ENCODE peak calls at places on chromosomes 2 and 18, in five cellular contexts. P is left lobe of liver; V is GM20000; R is stimulated activated CD4-positive, alpha-beta T cell treated with anti-CD3 and anti-CD28 coated beads, TNF-alpha, amount 100 ng/mL, for 24 hours; G is HTR-8/SVneo. X is an unnamed sample.

GRCh38 chr18:24027156-24027555 is 12.6 kb downstream of the TTC39C start:
- DNase-seq in P (no peak), V (no peak), R (no peak), G (no peak), X (no peak)

GRCh38 chr2:143398701-143399260 is 269.6 kb downstream of the ARHGAP15 start:
- DNase-seq in P (no peak), V (no peak), R (no peak), G (no peak), X (no peak)

GRCh38 chr2:29526587-29527586 is 394.5 kb downstream of the ALK start:
- DNase-seq in P (peak; percentile 71), V (no peak), R (no peak), G (no peak), X (no peak)

GRCh38 chr2:127857494-127857818 is 499 bp downstream of the POLR2D start:
- DNase-seq in P (no peak), V (peak; percentile 45), R (no peak), G (no peak), X (no peak)

GRCh38 chr2:172299741-172300140 is 127.6 kb upstream of the ITGA6 start:
- DNase-seq in P (no peak), V (no peak), R (no peak), G (no peak), X (no peak)

GRCh38 chr2:131045286-131045924 is 47.9 kb downstream of the FAM168B start:
- DNase-seq in P (no peak), V (no peak), R (no peak), G (no peak), X (no peak)

GRCh38 chr2:124369181-124369580 is 344.1 kb downstream of the CNTNAP5 start:
- DNase-seq in P (no peak), V (no peak), R (no peak), G (no peak), X (no peak)

GRCh38 chr2:150472122-150472899 is 15.2 kb downstream of the RND3 start:
- DNase-seq in P (no peak), V (no peak), R (no peak), G (no peak), X (no peak)

GRCh38 chr18:7467708-7468466 is 99.2 kb upstream of the PTPRM start:
- DNase-seq in P (no peak), V (no peak), R (no peak), G (peak; percentile 57), X (no peak)

GRCh38 chr2:152062130-152063091 is 36.4 kb downstream of the CACNB4 start:
- DNase-seq in P (no peak), V (peak; percentile 36), R (no peak), G (peak; percentile 42), X (no peak)

GRCh38 chr18:56107821-56108485 is 520.0 kb upstream of the TCF4 start:
- DNase-seq in P (no peak), V (no peak), R (no peak), G (no peak), X (no peak)

GRCh38 chr2:44632931-44633689 is 271.4 kb downstream of the CAMKMT start:
- DNase-seq in P (no peak), V (no peak), R (no peak), G (no peak), X (no peak)

GRCh38 chr2:12487253-12488004 is 229.3 kb upstream of the TRIB2 start:
- DNase-seq in P (no peak), V (no peak), R (no peak), G (no peak), X (no peak)

GRCh38 chr18:48073231-48073930 is 142.9 kb upstream of the SMAD2 start:
- DNase-seq in P (no peak), V (no peak), R (no peak), G (no peak), X (no peak)

GRCh38 chr18:45658756-45659155 is 43.5 kb downstream of the SLC14A2 start:
- DNase-seq in P (no peak), V (no peak), R (no peak), G (no peak), X (no peak)

GRCh38 chr2:234446404-234447076 is 50.3 kb downstream of the ARL4C start:
- DNase-seq in P (peak; percentile 57), V (peak; percentile 58), R (peak; percentile 41), G (no peak), X (peak; percentile 52)

GRCh38 chr2:97992836-97993825 is 2.6 kb downstream of the TMEM131 start:
- DNase-seq in P (no peak), V (no peak), R (no peak), G (no peak), X (no peak)

GRCh38 chr2:21928292-21928691 is 804.5 kb downstream of the TDRD15 start:
- DNase-seq in P (no peak), V (no peak), R (no peak), G (no peak), X (no peak)

GRCh38 chr2:95348609-95349567 is 51.7 kb downstream of the KCNIP3 start:
- DNase-seq in P (peak; percentile 31), V (no peak), R (no peak), G (no peak), X (no peak)

GRCh38 chr2:237234268-237234667 is 148.6 kb downstream of the COPS8 start:
- DNase-seq in P (no peak), V (no peak), R (no peak), G (no peak), X (no peak)

GRCh38 chr2:208033701-208034502 is 8.6 kb upstream of the PLEKHM3 start:
- DNase-seq in P (peak; percentile 68), V (peak; percentile 70), R (no peak), G (no peak), X (no peak)

GRCh38 chr2:84723831-84724230 is 157.1 kb downstream of the TRABD2A start:
- DNase-seq in P (no peak), V (no peak), R (no peak), G (no peak), X (no peak)

GRCh38 chr2:191155608-191156071 is 4.8 kb upstream of the STAT4 start:
- DNase-seq in P (no peak), V (peak; percentile 52), R (no peak), G (no peak), X (no peak)